ENCODE peak calls at places on chromosomes 7 and 10, in eight cellular contexts. C is GM12878, N is IMR-90, B is HepG2, L is A549, V is endothelial cell of umbilical vein, P is tibial nerve, J is body of pancreas. F is an unnamed sample.

GRCh38 chr7:89335490-89335889 is 540.0 kb upstream of the TEX47 start:
- DNase-seq in C (no peak), N (no peak), B (no peak), L (no peak), V (no peak), P (no peak), J (no peak), F (no peak)

GRCh38 chr10:69224862-69225657 is 4.9 kb downstream of the HKDC1 start:
- DNase-seq in C (no peak), N (no peak), B (no peak), L (no peak), V (peak), P (no peak), J (no peak), F (no peak)

GRCh38 chr10:65419629-65420028 is 1506.2 kb upstream of the LRRTM3 start:
- DNase-seq in C (no peak), N (no peak), B (no peak), L (peak), V (peak), P (no peak), J (no peak), F (no peak)

GRCh38 chr7:107441576-107442422 is 28.1 kb upstream of the GPR22 start:
- DNase-seq in C (no peak), N (peak), B (no peak), L (no peak), V (no peak), P (no peak), J (no peak), F (no peak)

GRCh38 chr10:92342801-92343200 is 51.8 kb downstream of the MARCHF5 start:
- DNase-seq in C (no peak), N (peak), B (no peak), L (no peak), V (no peak), P (no peak), J (no peak), F (no peak)

GRCh38 chr7:54339074-54339473 is 203.1 kb upstream of the VSTM2A start:
- DNase-seq in C (no peak), N (no peak), B (no peak), L (no peak), V (no peak), P (no peak), J (no peak), F (no peak)

GRCh38 chr10:45589009-45589408 is 83.6 kb downstream of the ZFAND4 start:
- DNase-seq in C (no peak), N (no peak), B (no peak), L (no peak), V (no peak), P (no peak), J (no peak), F (no peak)

GRCh38 chr7:50594136-50594535 is 28.9 kb upstream of the DDC start:
- DNase-seq in C (no peak), N (no peak), B (no peak), L (no peak), V (no peak), P (no peak), J (no peak), F (no peak)

GRCh38 chr7:4845740-4846142 is 16.1 kb downstream of the PAPOLB start:
- DNase-seq in C (no peak), N (no peak), B (no peak), L (no peak), V (no peak), P (no peak), J (no peak), F (no peak)

GRCh38 chr10:119531067-119531466 is 11.5 kb downstream of the RGS10 start:
- DNase-seq in C (no peak), N (peak), B (peak), L (no peak), V (no peak), P (no peak), J (no peak), F (no peak)

GRCh38 chr10:31100662-31101061 is 69.0 kb upstream of the ZNF438 start:
- DNase-seq in C (no peak), N (no peak), B (no peak), L (no peak), V (no peak), P (no peak), J (no peak), F (no peak)

GRCh38 chr10:70494536-70494935 is 16.0 kb downstream of the PALD1 start:
- DNase-seq in C (no peak), N (no peak), B (no peak), L (no peak), V (no peak), P (no peak), J (no peak), F (no peak)

GRCh38 chr10:22325272-22325947 is 4.5 kb downstream of the BMI1 start:
- DNase-seq in C (no peak), N (peak), B (peak), L (peak), V (peak), P (no peak), J (peak), F (no peak)

GRCh38 chr7:116631676-116632075 is 40.3 kb upstream of the MET start:
- DNase-seq in C (no peak), N (no peak), B (no peak), L (no peak), V (no peak), P (no peak), J (no peak), F (no peak)

GRCh38 chr7:116630357-116630756 is 41.6 kb upstream of the MET start:
- DNase-seq in C (peak), N (no peak), B (no peak), L (no peak), V (no peak), P (no peak), J (no peak), F (no peak)

GRCh38 chr7:116626886-116627285 is 45.1 kb upstream of the MET start:
- DNase-seq in C (no peak), N (no peak), B (no peak), L (no peak), V (no peak), P (no peak), J (no peak), F (no peak)

GRCh38 chr7:116630932-116631449 is 41.0 kb upstream of the MET start:
- DNase-seq in C (no peak), N (peak), B (peak), L (peak), V (no peak), P (peak), J (peak), F (no peak)

GRCh38 chr7:116628971-116629586 is 42.9 kb upstream of the MET start:
- DNase-seq in C (no peak), N (peak), B (no peak), L (peak), V (peak), P (no peak), J (peak), F (no peak)
- TF ChIP-seq POLR2A in C (no peak), N (no peak), B (no peak), L (no peak), V (no peak), P (no peak), J (no peak), F (no peak)

DNA sequence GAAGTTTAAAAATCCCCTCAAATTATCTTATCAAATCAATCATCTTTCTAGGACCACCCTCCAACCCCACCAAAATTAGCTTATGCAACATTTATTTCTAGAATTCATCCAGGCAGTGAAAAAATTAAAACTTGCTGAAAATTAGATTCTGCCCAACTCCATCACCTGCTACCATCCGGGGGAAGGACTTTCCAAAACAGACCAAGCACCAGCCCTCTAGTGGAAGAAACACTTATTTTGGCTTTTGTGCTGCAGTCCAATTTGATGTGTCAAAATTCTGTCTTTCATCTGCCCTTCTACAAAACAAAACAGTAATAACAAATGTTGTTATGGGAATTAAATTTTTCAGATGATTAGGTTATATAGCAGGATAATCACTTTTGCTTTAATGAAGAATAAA is 35.1 kb downstream of the GCC1 start:
- DNase-seq in C (no peak), N (no peak), B (no peak), L (peak), V (no peak), P (no peak), J (no peak), F (no peak)
- TF ChIP-seq CTCF in C (peak), N (no peak), B (no peak), L (no peak), V (no peak), P (no peak), J (no peak), F (no peak)

DNA sequence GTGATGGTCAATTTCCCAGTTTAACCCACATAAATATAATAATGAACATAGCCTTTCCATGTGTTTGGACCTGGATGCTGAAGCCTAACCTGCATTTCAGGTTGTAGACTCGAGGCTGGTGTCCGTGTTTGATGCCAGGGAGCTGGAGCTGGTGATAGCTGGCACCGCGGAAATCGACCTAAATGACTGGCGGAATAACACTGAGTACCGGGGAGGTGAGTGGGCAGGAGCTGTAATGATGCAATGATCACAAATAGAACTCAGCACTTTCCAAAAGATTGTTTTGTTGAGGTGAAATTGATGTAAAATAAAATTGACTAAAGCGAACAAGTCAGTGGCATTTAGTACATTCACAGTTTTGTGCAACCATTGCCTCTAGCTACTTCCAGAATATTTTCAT is 30.8 kb upstream of the STK17A start:
- DNase-seq in C (no peak), N (no peak), B (no peak), L (no peak), V (no peak), P (no peak), J (no peak), F (no peak)
- H3K27ac ChIP-seq in C (no peak), N (no peak), B (no peak), L (no peak), V (no peak), P (no peak), J (no peak), F (no peak)

DNA sequence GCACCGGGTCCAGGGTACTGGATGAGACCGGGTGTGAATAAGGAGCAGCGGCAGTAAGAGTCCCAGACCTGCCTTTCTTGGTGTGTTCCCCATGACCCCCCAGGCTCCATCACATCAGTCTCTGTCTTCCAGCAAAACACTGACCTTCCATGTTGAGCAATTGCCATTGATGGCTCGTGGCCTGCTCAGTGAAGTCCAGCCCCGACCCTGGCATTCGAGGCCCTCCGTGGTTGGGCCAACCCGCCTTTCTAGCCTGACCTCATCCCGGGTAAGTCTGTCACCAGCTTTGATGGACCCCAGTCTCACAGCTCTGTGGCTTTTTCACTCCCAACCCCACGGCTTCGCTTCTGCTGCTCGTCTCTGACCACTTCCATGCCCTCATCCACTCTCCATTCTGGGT is 6.4 kb downstream of the MMP21 start:
- DNase-seq in C (no peak), N (no peak), B (no peak), L (no peak), V (no peak), P (no peak), J (no peak), F (no peak)
- TF ChIP-seq POLR2A in C (no peak), N (no peak), B (no peak), L (no peak), V (no peak), P (no peak), J (no peak), F (no peak)

DNA sequence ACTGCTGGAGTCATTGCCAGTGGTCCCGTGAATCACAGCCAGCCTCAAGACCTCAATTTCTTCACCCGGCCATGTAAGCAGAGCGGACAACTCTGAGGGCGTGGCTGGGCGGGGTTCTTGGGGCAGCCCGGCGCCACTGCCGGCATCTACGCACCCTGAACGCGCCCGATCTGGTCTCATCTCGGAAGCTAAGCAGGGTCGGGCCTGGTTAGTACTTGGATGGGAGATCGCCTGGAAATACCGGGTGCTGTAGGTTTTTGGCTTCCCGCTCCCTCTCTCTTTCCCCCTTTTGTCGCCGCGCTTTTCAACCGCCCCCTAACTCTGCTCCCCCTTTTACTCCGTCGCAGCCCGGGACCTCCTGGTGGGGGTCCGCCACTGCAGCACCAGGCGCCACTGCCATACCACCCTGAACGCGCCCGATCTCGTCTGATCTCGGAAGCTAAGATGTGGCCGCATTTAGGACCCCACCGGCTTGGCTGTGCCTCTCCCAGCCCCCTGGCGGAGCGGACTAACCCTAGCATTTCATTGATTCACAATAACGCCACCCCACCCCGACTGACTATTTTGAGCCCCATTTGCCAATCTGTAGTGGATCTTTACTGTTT is 25.3 kb downstream of the GARIN1A start:
- DNase-seq in C (no peak), N (peak), B (peak), L (peak), V (peak), P (no peak), J (peak), F (no peak)
- TF ChIP-seq CTCF in C (no peak), N (peak), B (no peak), L (peak), V (peak), P (no peak), J (peak), F (no peak)

GRCh38 chr7:25495905-25496304 is 267.6 kb upstream of the NPVF start:
- DNase-seq in C (no peak), N (no peak), B (no peak), L (no peak), V (no peak), P (no peak), J (no peak), F (no peak)
- H3K27ac ChIP-seq in C (no peak), N (no peak), B (no peak), L (no peak), V (no peak), P (peak), J (no peak), F (no peak)